ENCODE peak calls at places on chromosomes 3 and 15, in six cellular contexts. L is mesenchymal stem cell, U is sigmoid colon, K is A549, F is stomach, V is right cardiac atrium. I is an unnamed sample. For H3K4me1, the result is how much of the 10 kb centered on the place peaks cover.

GRCh38 chr3:52684184-52684583 is 1.5 kb downstream of the PBRM1 start:
- DNase-seq in V (no peak), K (no peak), L (no peak), F (no peak), U (no peak), I (no peak)

GRCh38 chr3:143793971-143794370 is 54.3 kb downstream of the SLC9A9 start:
- DNase-seq in L (no peak), V (no peak), U (no peak), K (no peak), F (no peak), I (no peak)

GRCh38 chr15:57611119-57611518 is 19.4 kb downstream of the MYZAP start:
- DNase-seq in F (peak), L (no peak), V (no peak), K (no peak), U (no peak), I (no peak)

GRCh38 chr15:41276821-41277220 is 45.8 kb downstream of the CHP1 start:
- DNase-seq in V (no peak), F (no peak), K (peak), L (no peak), U (no peak), I (no peak)

GRCh38 chr3:189652042-189652441 is 20.9 kb downstream of the TP63 start:
- DNase-seq in L (peak), V (no peak), F (no peak), K (peak), U (no peak), I (no peak)

GRCh38 chr3:24119321-24119751 is 174.2 kb downstream of the NR1D2 start:
- DNase-seq in K (peak), F (no peak), V (no peak), L (peak), U (no peak), I (no peak)

GRCh38 chr3:146326875-146327543 is 76.1 kb upstream of the PLSCR4 start:
- DNase-seq in V (peak), L (peak), K (peak), U (peak), F (peak), I (no peak)

GRCh38 chr3:42605550-42606173 is 5.2 kb downstream of the NKTR start:
- DNase-seq in L (peak), F (no peak), V (no peak), K (no peak), U (no peak), I (no peak)

GRCh38 chr15:66936115-66936863 is 129.1 kb upstream of the SMAD3 start:
- DNase-seq in V (peak), U (peak), L (peak), F (no peak), K (no peak), I (no peak)

GRCh38 chr3:39668420-39668819 is 141.0 kb upstream of the MYRIP start:
- DNase-seq in U (no peak), L (peak), K (peak), V (no peak), F (no peak), I (peak)

GRCh38 chr15:93523490-93523889 is 434.5 kb upstream of the RGMA start:
- DNase-seq in U (no peak), F (no peak), K (no peak), V (no peak), L (no peak), I (no peak)

GRCh38 chr3:127185268-127185667 is 7.7 kb upstream of the PRR23E start:
- DNase-seq in K (no peak), F (no peak), U (no peak), L (no peak), V (no peak), I (no peak)

GRCh38 chr15:99371180-99372103 is 120.2 kb downstream of the LRRC28 start:
- DNase-seq in U (no peak), V (no peak), K (no peak), F (no peak), L (no peak), I (no peak)

GRCh38 chr3:183810643-183811594 is 14.5 kb downstream of the MAP6D1 start:
- DNase-seq in U (no peak), V (no peak), L (no peak), K (no peak), F (no peak), I (no peak)

GRCh38 chr3:71425491-71426071 is 157.9 kb downstream of the FOXP1 start:
- DNase-seq in K (no peak), V (no peak), U (no peak), L (no peak), F (no peak), I (no peak)

GRCh38 chr3:191005790-191006189 is 143.3 kb upstream of the GMNC start:
- DNase-seq in L (no peak), U (no peak), F (no peak), V (no peak), K (no peak), I (no peak)

GRCh38 chr15:62020576-62021160 is 39.6 kb downstream of the VPS13C start:
- DNase-seq in U (no peak), K (no peak), F (no peak), V (no peak), L (no peak), I (no peak)

GRCh38 chr3:170483485-170484262 is 65.0 kb downstream of the CLDN11 start:
- DNase-seq in V (no peak), U (no peak), L (no peak), K (no peak), F (no peak), I (no peak)

GRCh38 chr3:73601476-73601875 is 23.3 kb downstream of the PDZRN3 start:
- DNase-seq in L (no peak), V (no peak), K (no peak), U (no peak), F (no peak), I (no peak)

GRCh38 chr3:73602171-73602570 is 22.6 kb downstream of the PDZRN3 start:
- DNase-seq in L (peak), U (no peak), K (no peak), F (no peak), V (no peak), I (no peak)

GRCh38 chr3:73600293-73600938 is 24.3 kb downstream of the PDZRN3 start:
- DNase-seq in V (no peak), U (no peak), K (no peak), L (peak), F (no peak), I (no peak)

GRCh38 chr3:73599605-73600004 is 25.1 kb downstream of the PDZRN3 start:
- DNase-seq in L (no peak), U (no peak), K (no peak), V (no peak), F (no peak), I (no peak)

DNA sequence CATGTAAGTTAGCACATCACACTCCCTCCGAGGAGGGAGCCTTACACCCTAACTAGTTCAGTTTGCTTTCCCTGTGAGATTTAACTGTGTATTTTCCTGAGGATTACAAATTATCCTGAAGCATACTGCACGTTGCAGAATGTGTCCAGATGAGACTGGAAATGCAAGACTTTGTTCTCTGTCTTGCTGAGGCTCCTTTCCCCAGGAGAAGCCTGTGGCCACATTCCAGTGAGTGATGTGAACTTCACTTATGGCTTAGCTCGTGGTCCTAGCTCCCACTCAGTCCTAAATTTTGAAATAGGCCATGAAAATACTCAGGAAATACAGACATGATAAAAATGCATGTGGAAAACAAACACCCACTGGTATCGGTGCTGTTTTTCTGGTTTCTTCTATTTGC is 23.7 kb downstream of the PDZRN3 start:
- DNase-seq in L (no peak), K (no peak), F (no peak), U (no peak), V (no peak), I (no peak)
- H3K4me1 ChIP-seq in L (under half), K (under half), F (under half), U (half or more), V (under half), I (under half)

GRCh38 chr3:105764378-105765376 is 104.1 kb downstream of the CBLB start:
- DNase-seq in K (no peak), U (no peak), F (no peak), L (no peak), V (no peak), I (no peak)
- H3K4me1 ChIP-seq in K (under half), U (under half), F (under half), L (under half), V (under half), I (under half)

GRCh38 chr15:100920516-100921135 is 1.5 kb downstream of the LRRK1 start:
- DNase-seq in V (no peak), F (no peak), U (no peak), L (no peak), K (no peak), I (no peak)
- H3K4me1 ChIP-seq in V (under half), F (under half), U (under half), L (under half), K (under half), I (under half)

DNA sequence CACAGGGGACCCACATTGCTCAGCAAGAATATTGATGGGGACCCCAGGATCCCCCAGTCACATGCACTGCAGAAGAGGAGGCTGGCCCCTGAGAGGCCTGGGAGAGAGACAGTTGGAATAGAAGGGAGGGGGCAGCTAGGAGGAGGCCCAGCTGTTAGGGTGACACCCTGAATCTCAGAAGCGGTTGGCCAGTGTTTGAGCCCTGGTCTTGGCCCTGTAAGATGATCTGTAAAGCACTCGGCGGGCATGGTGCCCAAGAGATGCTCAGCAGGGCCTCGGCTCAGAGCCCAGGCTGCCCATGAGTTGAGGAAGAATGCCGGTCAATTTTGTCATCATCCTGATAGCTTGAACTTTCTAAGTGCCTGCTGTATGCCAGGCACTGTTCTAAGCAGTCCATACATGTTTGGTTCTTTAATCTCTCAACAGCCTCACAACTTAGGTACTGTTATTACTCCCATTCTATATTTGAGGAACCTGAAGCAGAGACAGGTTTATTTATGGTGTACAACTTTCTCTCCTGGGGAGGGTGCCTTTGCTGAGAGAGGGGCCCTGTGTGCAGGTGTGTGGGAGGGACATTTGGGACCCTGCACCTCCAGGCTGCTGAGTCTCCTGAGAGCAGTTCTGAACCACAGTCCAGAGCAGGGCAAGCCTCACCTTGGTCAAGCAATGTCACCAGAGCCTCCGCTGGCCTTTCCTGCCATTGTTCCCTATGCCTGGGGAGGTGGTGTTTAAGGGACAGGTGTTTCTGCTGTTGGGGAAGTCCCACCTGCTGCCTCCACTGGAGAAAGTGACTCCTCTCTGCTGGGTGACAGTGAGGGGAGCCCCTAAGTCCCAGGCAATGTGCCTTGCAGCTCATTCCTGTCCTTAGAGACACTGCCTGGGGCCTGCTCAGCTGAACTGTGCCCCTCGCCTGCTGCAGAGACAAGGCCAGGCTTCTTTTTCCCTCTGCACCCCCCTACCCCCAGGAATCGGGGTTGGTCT is 26.0 kb downstream of the SLC6A6 start:
- DNase-seq in K (no peak), L (no peak), U (no peak), F (no peak), V (peak), I (no peak)
- H3K4me1 ChIP-seq in K (half or more), L (half or more), U (half or more), F (half or more), V (under half), I (under half)

GRCh38 chr3:155714295-155714718 is 30.6 kb downstream of the PLCH1 start:
- DNase-seq in L (no peak), U (no peak), F (no peak), V (no peak), K (no peak), I (peak)
- H3K4me1 ChIP-seq in L (under half), U (under half), F (under half), V (under half), K (under half), I (under half)

GRCh38 chr3:194031349-194031748 is 104.6 kb upstream of the HES1 start:
- DNase-seq in U (no peak), L (no peak), K (no peak), V (no peak), F (no peak), I (no peak)
- H3K4me1 ChIP-seq in U (under half), L (under half), K (under half), V (under half), F (under half), I (under half)

GRCh38 chr3:172317984-172318383 is 130.3 kb downstream of the GHSR start:
- DNase-seq in L (peak), V (peak), F (no peak), K (peak), U (peak), I (no peak)
- H3K4me1 ChIP-seq in L (under half), V (under half), F (under half), K (half or more), U (half or more), I (under half)

I was measured in iPS DF 6.9.